ENCODE peak calls at places on chromosomes 1 and 21, in six cellular contexts. N is BE2C, J is tibial nerve, L is GM06990, U is transverse colon, K is H7. V is an unnamed sample.

GRCh38 chr1:118618618-118619340 is 369.4 kb downstream of the TBX15 start:
- DNase-seq in N (no peak), J (no peak), L (no peak), U (no peak), K (no peak), V (no peak)

GRCh38 chr1:190119683-190120082 is 358.0 kb downstream of the BRINP3 start:
- DNase-seq in N (peak; percentile 15), J (no peak), L (no peak), U (no peak), K (no peak), V (no peak)

GRCh38 chr1:19457555-19457954 is 27.8 kb downstream of the CAPZB start:
- DNase-seq in N (no peak), J (no peak), L (no peak), U (no peak), K (no peak), V (no peak)

GRCh38 chr1:31910933-31911332 is 27.2 kb downstream of the PTP4A2 start:
- DNase-seq in N (no peak), J (no peak), L (peak; percentile 46), U (no peak), K (no peak), V (no peak)

GRCh38 chr1:34683616-34684015 is 71.2 kb upstream of the GJB5 start:
- DNase-seq in N (no peak), J (no peak), L (no peak), U (no peak), K (no peak), V (no peak)

GRCh38 chr1:93078935-93079654 is at the start of gene MTF2:
- DNase-seq in N (peak; percentile 90), J (peak; percentile 91), L (peak; percentile 99), U (peak; percentile 97), K (peak; percentile 91), V (peak; percentile 95)

GRCh38 chr1:30759718-30760281 is 2.2 kb upstream of the LAPTM5 start:
- DNase-seq in N (no peak), J (no peak), L (peak; percentile 76), U (peak; percentile 46), K (peak; percentile 73), V (no peak)

GRCh38 chr1:160282807-160283206 is 2.1 kb downstream of the PEX19 start:
- DNase-seq in N (no peak), J (no peak), L (no peak), U (no peak), K (peak; percentile 41), V (no peak)

GRCh38 chr1:19728413-19729145 is 63.9 kb downstream of the HTR6 start:
- DNase-seq in N (no peak), J (no peak), L (no peak), U (no peak), K (no peak), V (no peak)

GRCh38 chr1:923131-923990 is at the start of gene SAMD11:
- DNase-seq in N (peak; percentile 87), J (peak; percentile 76), L (peak; percentile 65), U (peak; percentile 85), K (peak; percentile 88), V (peak; percentile 82)

GRCh38 chr1:2437617-2438016 is 25.3 kb upstream of the PEX10 start:
- DNase-seq in N (no peak), J (no peak), L (no peak), U (no peak), K (no peak), V (no peak)

GRCh38 chr21:45508607-45509565 is 33.4 kb downstream of the SLC19A1 start:
- DNase-seq in N (peak; percentile 24), J (no peak), L (no peak), U (no peak), K (no peak), V (peak; percentile 64)

GRCh38 chr1:168972225-168972624 is 134.3 kb upstream of the ATP1B1 start:
- DNase-seq in N (no peak), J (no peak), L (no peak), U (no peak), K (no peak), V (no peak)

GRCh38 chr1:221203224-221204054 is 324.2 kb downstream of the HLX start:
- DNase-seq in N (peak; percentile 85), J (peak; percentile 87), L (peak; percentile 17), U (peak; percentile 74), K (peak; percentile 51), V (peak; percentile 76)

GRCh38 chr1:243393093-243393492 is 137.3 kb downstream of the SDCCAG8 start:
- DNase-seq in N (no peak), J (no peak), L (no peak), U (no peak), K (no peak), V (no peak)

GRCh38 chr1:172431721-172432192 is 11.3 kb downstream of the C1orf105 start:
- DNase-seq in N (no peak), J (no peak), L (no peak), U (peak; percentile 75), K (no peak), V (no peak)

DNA sequence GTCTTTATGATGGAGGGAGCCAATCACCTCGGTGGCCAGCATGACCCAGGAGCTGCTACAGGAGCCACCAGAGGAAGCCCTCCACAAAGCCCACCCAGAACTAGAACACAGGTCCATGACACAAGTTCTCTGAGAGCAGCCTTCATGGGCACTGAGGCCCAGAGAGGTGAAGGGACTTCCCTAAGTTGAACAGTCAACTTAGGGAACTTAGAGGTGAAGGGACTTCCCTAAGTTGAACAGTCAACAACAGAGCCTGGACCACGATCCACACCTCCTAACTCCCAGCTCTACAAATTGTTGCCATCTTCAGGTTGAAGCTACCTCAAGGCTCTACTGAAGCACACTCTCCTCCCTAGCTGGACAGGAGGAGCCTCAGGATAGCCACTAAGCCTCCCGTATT is 132.7 kb downstream of the CCDC185 start:
- DNase-seq in N (no peak), J (no peak), L (no peak), U (no peak), K (no peak), V (peak; percentile 23)
- H3K36me3 ChIP-seq in N (no peaks in the 10 kb centered on the region), J (no peaks in the 10 kb centered on the region), L (no peaks in the 10 kb centered on the region), U (no peaks in the 10 kb centered on the region), K (no peaks in the 10 kb centered on the region), V (no peaks in the 10 kb centered on the region)

DNA sequence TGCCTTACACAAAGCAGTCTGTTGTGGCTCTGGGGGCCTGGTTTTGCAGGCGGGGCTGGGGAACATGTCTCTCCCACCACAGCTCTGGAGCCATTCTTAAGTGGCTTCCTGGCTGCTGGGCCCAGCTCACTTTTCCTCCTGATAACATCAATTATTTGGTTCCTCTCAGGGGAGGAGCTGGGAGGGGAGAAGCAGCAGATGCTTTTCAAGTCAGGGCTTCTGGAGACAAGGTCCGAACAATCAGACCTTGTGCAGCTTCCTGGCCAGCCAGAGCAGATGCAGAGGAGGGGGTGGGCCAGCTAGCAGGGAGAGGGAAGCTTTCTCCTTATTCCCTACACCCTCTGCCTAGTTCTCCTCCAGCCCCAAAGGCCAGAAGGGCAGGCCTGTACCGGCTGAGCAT is 3.7 kb upstream of the PAQR6 start:
- DNase-seq in N (peak; percentile 95), J (no peak), L (no peak), U (no peak), K (no peak), V (no peak)
- H3K4me3 ChIP-seq in N (no peak overlapping the region), J (no peak overlapping the region), L (no peak overlapping the region), U (no peak overlapping the region), K (no peak overlapping the region), V (no peak overlapping the region)

DNA sequence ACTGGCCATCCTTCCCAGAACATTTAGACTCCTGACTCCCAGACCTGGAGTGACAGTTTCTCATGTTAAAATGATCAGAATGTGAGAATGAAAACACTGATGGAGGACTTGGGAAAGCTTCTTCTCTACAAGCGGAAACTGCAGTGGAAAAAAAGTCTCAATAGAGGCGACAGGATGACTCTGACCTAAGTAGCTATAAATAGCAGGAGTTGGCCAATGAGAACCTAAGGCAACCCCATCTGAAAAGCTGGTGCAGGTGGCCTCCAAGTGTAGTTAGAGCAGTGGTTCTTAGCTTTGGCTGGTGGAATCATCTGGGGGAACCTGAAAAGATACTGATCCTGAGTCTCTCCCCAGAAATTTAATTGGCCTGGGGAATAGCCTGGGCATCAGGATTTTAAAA is 44.2 kb upstream of the EXOSC10 start:
- DNase-seq in N (no peak), J (no peak), L (no peak), U (no peak), K (no peak), V (no peak)
- H3K36me3 ChIP-seq in N (peaks cover 2% of the 10 kb centered on the region), J (peaks cover 4% of the 10 kb centered on the region), L (peaks cover 30% of the 10 kb centered on the region), U (peaks cover 35% of the 10 kb centered on the region), K (peaks cover 29% of the 10 kb centered on the region), V (peaks cover 58% of the 10 kb centered on the region)

GRCh38 chr1:15954316-15954715 is 21.6 kb downstream of the ZBTB17 start:
- DNase-seq in N (no peak), J (no peak), L (no peak), U (no peak), K (no peak), V (no peak)
- H3K4me3 ChIP-seq in N (no peak overlapping the region), J (no peak overlapping the region), L (no peak overlapping the region), U (no peak overlapping the region), K (no peak overlapping the region), V (no peak overlapping the region)

GRCh38 chr1:203706444-203706843 is 58.5 kb upstream of the LAX1 start:
- DNase-seq in N (no peak), J (no peak), L (no peak), U (no peak), K (no peak), V (no peak)

GRCh38 chr1:203717120-203717519 is 47.9 kb upstream of the LAX1 start:
- DNase-seq in N (no peak), J (no peak), L (no peak), U (no peak), K (no peak), V (no peak)

GRCh38 chr1:203713125-203713524 is 51.9 kb upstream of the LAX1 start:
- DNase-seq in N (no peak), J (no peak), L (no peak), U (no peak), K (no peak), V (no peak)

GRCh38 chr1:203711251-203712007 is 53.6 kb upstream of the LAX1 start:
- DNase-seq in N (no peak), J (no peak), L (no peak), U (no peak), K (no peak), V (no peak)
- H3K36me3 ChIP-seq in N (peaks cover 3% of the 10 kb centered on the region), J (peaks cover 7% of the 10 kb centered on the region), L (no peaks in the 10 kb centered on the region), U (peaks cover 58% of the 10 kb centered on the region), K (peaks cover 9% of the 10 kb centered on the region), V (peaks cover 78% of the 10 kb centered on the region)

GRCh38 chr1:156707027-156707426 is 1.6 kb upstream of the CRABP2 start:
- DNase-seq in N (no peak), J (no peak), L (no peak), U (no peak), K (no peak), V (no peak)

GRCh38 chr1:156705321-156705917 is at the start of gene CRABP2:
- DNase-seq in N (peak; percentile 60), J (no peak), L (no peak), U (peak; percentile 20), K (peak; percentile 87), V (no peak)

GRCh38 chr1:156707486-156708244 is 2.3 kb upstream of the CRABP2 start:
- DNase-seq in N (no peak), J (peak; percentile 41), L (no peak), U (no peak), K (peak; percentile 88), V (no peak)

GRCh38 chr1:156705918-156706646 is 699 bp upstream of the CRABP2 start:
- DNase-seq in N (peak; percentile 79), J (peak; percentile 68), L (peak; percentile 63), U (peak; percentile 66), K (peak; percentile 96), V (peak; percentile 74)

DNA sequence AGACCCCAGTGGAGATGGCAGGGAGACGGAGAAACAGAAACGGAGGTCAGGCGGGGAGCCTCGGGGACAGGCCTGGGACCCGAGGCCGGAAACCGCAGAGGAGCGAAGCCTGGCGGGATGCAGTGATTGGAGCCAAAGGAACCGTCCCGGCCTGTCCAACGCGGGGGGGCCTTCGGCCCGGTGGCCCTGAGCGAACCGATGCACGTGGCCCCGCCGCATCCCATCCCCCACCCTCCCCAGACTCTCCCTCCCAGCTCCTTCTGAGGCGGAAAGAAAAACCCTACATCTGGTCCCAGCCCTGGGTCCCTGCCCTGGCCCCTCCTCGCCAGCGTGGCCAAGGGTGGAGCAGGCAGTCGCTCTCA is 1.2 kb upstream of the CRABP2 start:
- DNase-seq in N (peak; percentile 40), J (peak; percentile 63), L (no peak), U (peak; percentile 47), K (peak; percentile 89), V (peak; percentile 57)
- H3K4me3 ChIP-seq in N (peak overlapping the region; percentile 62), J (peak overlapping the region; percentile 35), L (peak overlapping the region; percentile 49), U (peak overlapping the region; percentile 28), K (peak overlapping the region; percentile 80), V (peak overlapping the region; percentile 56)

V was measured in tibial artery.